ENCODE peak calls at places on chromosome 14, in eight cellular contexts. P, J, Y, A, N, S, C and M are unnamed samples.

GRCh38 chr14:99718811-99719192 is 34.7 kb downstream of the CYP46A1 start:
- DNase-seq in J (no peak), A (no peak), Y (no peak), P (no peak), N (no peak), S (no peak), C (no peak), M (no peak)

GRCh38 chr14:31937730-31938346 is 139.3 kb upstream of the ARHGAP5 start:
- DNase-seq in Y (peak), C (peak), P (peak), N (no peak), S (no peak), J (peak), A (peak), M (peak)

GRCh38 chr14:55028066-55028465 is 1.0 kb downstream of the SOCS4 start:
- DNase-seq in N (no peak), S (no peak), A (no peak), C (no peak), Y (no peak), J (no peak), P (no peak), M (no peak)

GRCh38 chr14:59464651-59465569 is at the start of gene GPR135:
- DNase-seq in P (peak), Y (no peak), N (peak), A (peak), J (peak), S (peak), C (peak), M (peak)

GRCh38 chr14:58426819-58427288 is 477 bp downstream of the TIMM9 start:
- DNase-seq in Y (peak), P (peak), A (peak), N (peak), S (peak), C (peak), J (peak), M (peak)

GRCh38 chr14:26729851-26730250 is 132.0 kb upstream of the NOVA1 start:
- DNase-seq in A (no peak), C (no peak), S (no peak), P (no peak), Y (no peak), N (no peak), J (no peak), M (no peak)

GRCh38 chr14:69321601-69322330 is 61.8 kb downstream of the GALNT16 start:
- DNase-seq in A (no peak), N (no peak), C (no peak), Y (no peak), P (no peak), S (no peak), J (no peak), M (no peak)

GRCh38 chr14:64715146-64715627 is 11.0 kb downstream of the PLEKHG3 start:
- DNase-seq in C (no peak), Y (no peak), P (no peak), N (no peak), S (no peak), J (no peak), A (no peak), M (no peak)

GRCh38 chr14:96080571-96080970 is 41.4 kb downstream of the C14orf132 start:
- DNase-seq in Y (no peak), N (no peak), C (no peak), S (no peak), A (no peak), P (no peak), J (no peak), M (no peak)

GRCh38 chr14:95981939-95982338 is 57.2 kb upstream of the C14orf132 start:
- DNase-seq in A (no peak), Y (no peak), S (no peak), C (no peak), N (no peak), P (no peak), J (no peak), M (no peak)

GRCh38 chr14:79331820-79332219 is 879.5 kb downstream of the DIO2 start:
- DNase-seq in N (no peak), Y (no peak), J (no peak), A (no peak), P (no peak), C (no peak), S (no peak), M (no peak)

GRCh38 chr14:70707138-70708038 is 65.7 kb downstream of the TTC9 start:
- DNase-seq in P (no peak), C (no peak), Y (peak), A (no peak), J (peak), N (no peak), S (no peak), M (no peak)

GRCh38 chr14:55136241-55136640 is 7.2 kb downstream of the LGALS3 start:
- DNase-seq in A (no peak), Y (no peak), P (no peak), C (no peak), S (no peak), N (no peak), J (no peak), M (no peak)

GRCh38 chr14:23307687-23308644 is 1.3 kb downstream of the BCL2L2 start:
- DNase-seq in N (no peak), J (no peak), A (no peak), Y (no peak), C (no peak), P (no peak), S (no peak), M (no peak)

GRCh38 chr14:94481468-94482131 is 5.6 kb upstream of the SERPINA9 start:
- DNase-seq in P (no peak), Y (no peak), A (no peak), J (no peak), N (no peak), C (no peak), S (no peak), M (no peak)

GRCh38 chr14:102451064-102451352 is 58.6 kb downstream of the ANKRD9 start:
- DNase-seq in C (no peak), N (no peak), J (no peak), Y (no peak), A (no peak), S (no peak), P (no peak), M (no peak)

GRCh38 chr14:47678157-47678556 is 2.8 kb upstream of the MDGA2 start:
- DNase-seq in Y (no peak), J (no peak), N (no peak), C (no peak), A (no peak), P (no peak), S (no peak), M (no peak)

GRCh38 chr14:100443643-100444042 is 120.5 kb downstream of the SLC25A47 start:
- DNase-seq in A (no peak), J (no peak), C (no peak), N (no peak), Y (no peak), P (no peak), S (no peak), M (no peak)

GRCh38 chr14:21106506-21107359 is 5.9 kb downstream of the TMEM253 start:
- DNase-seq in C (peak), P (peak), A (peak), J (peak), N (peak), S (peak), Y (peak), M (peak)